ENCODE peak calls at places on chromosomes 4 and X, in five cellular contexts. J is lower lobe of right lung, R is tibial artery, Y is colonic mucosa, V is mesenchymal stem cell. N is an unnamed sample.

GRCh38 chrX:52995974-52996304 is 37.6 kb upstream of the FAM156A start:
- DNase-seq in R (no peak), J (no peak), Y (no peak), V (no peak), N (no peak)

GRCh38 chr4:45554423-45554822 is 569.4 kb downstream of the GABRG1 start:
- DNase-seq in J (no peak), R (no peak), Y (no peak), V (no peak), N (no peak)

GRCh38 chr4:40828661-40829060 is 78.9 kb downstream of the NSUN7 start:
- DNase-seq in Y (no peak), V (no peak), J (no peak), R (peak; percentile 53), N (no peak)

GRCh38 chr4:94533405-94534223 is 81.9 kb downstream of the PDLIM5 start:
- DNase-seq in Y (no peak), V (peak; percentile 38), R (no peak), J (no peak), N (no peak)

GRCh38 chrX:81238166-81238565 is 36.3 kb downstream of the SH3BGRL start:
- DNase-seq in R (no peak), V (no peak), Y (no peak), J (no peak), N (no peak)

GRCh38 chr4:80253510-80253909 is 13.0 kb upstream of the FGF5 start:
- DNase-seq in V (no peak), Y (no peak), R (no peak), J (no peak), N (no peak)

GRCh38 chr4:150176559-150176958 is 98.3 kb downstream of the DCLK2 start:
- DNase-seq in J (no peak), V (no peak), R (no peak), Y (no peak), N (no peak)

GRCh38 chr4:37510626-37511025 is 175.6 kb downstream of the RELL1 start:
- DNase-seq in R (no peak), V (no peak), J (no peak), Y (no peak), N (no peak)

GRCh38 chr4:8495803-8496202 is 55.2 kb downstream of the TRMT44 start:
- DNase-seq in V (peak; percentile 13), Y (no peak), J (no peak), R (no peak), N (no peak)

GRCh38 chr4:122889726-122890125 is 32.7 kb downstream of the NUDT6 start:
- DNase-seq in J (no peak), Y (no peak), V (no peak), R (no peak), N (no peak)

GRCh38 chrX:65587616-65588526 is 53.3 kb upstream of the LAS1L start:
- DNase-seq in R (peak; percentile 89), J (peak; percentile 75), Y (peak; percentile 90), V (no peak), N (no peak)

GRCh38 chr4:107115185-107115847 is 79.2 kb upstream of the DKK2 start:
- DNase-seq in V (no peak), Y (no peak), R (no peak), J (no peak), N (no peak)

GRCh38 chr4:102620697-102621497 is 119.7 kb downstream of the NFKB1 start:
- DNase-seq in R (no peak), V (peak; percentile 87), J (no peak), Y (peak; percentile 60), N (no peak)
- H3K4me3 ChIP-seq in R (no peak overlapping the region), V (no peak overlapping the region), J (no peak overlapping the region), Y (no peak overlapping the region), N (no peak overlapping the region)

GRCh38 chr4:273312-274017 is 31.8 kb downstream of the ZNF732 start:
- DNase-seq in V (no peak), R (no peak), Y (no peak), J (no peak), N (no peak)
- H3K9me3 ChIP-seq in V (peaks cover 96% of the 10 kb centered on the region), R (peaks cover 96% of the 10 kb centered on the region), Y (peaks cover 22% of the 10 kb centered on the region), J (peaks cover 94% of the 10 kb centered on the region), N (peaks cover 44% of the 10 kb centered on the region)

DNA sequence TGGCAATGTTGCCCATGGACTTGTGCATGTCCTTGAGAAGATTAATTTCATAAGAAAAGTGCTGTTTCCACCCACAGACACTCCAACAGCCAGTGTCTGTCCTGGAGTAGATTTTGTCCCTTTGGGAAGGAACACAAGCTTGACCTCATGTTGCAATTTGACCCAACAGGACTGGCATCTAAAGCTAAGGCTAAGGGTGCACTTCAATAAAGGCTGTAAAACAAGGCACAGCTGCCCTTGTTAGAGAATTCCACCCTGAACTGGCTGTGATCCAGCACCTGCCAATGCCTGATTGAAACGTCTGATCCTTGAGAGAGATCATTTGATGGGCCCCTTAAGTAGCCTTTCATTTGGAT is 56.3 kb downstream of the CD99L2 start:
- DNase-seq in Y (no peak), V (no peak), R (no peak), J (no peak), N (no peak)
- H3K4me3 ChIP-seq in Y (no peak overlapping the region), V (no peak overlapping the region), R (no peak overlapping the region), J (no peak overlapping the region), N (no peak overlapping the region)

DNA sequence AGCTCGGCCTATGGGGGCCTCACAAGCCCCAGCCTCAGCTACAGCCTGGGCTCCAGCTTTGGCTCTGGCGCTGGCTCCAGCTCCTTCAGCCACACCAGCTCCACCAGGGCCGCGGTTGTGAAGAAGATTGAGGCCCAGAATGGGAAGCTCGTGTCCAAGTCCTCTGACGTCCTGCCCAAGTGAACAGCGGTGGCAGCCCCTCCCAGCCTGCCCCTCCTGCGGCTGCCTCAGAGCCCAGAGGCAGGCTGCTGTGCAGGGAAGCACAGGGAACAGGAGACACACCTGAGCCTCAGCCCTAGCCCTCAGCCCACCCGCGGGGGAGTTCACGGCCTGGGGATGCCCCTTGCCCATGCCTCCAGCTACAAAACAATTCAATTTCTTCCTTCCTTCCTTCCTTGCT is 75.7 kb upstream of the ZXDA start:
- DNase-seq in V (no peak), R (no peak), Y (no peak), J (no peak), N (no peak)
- H3K9me3 ChIP-seq in V (peaks cover 50% of the 10 kb centered on the region), R (peaks cover 4% of the 10 kb centered on the region), Y (no peaks in the 10 kb centered on the region), J (no peaks in the 10 kb centered on the region), N (no peaks in the 10 kb centered on the region)

DNA sequence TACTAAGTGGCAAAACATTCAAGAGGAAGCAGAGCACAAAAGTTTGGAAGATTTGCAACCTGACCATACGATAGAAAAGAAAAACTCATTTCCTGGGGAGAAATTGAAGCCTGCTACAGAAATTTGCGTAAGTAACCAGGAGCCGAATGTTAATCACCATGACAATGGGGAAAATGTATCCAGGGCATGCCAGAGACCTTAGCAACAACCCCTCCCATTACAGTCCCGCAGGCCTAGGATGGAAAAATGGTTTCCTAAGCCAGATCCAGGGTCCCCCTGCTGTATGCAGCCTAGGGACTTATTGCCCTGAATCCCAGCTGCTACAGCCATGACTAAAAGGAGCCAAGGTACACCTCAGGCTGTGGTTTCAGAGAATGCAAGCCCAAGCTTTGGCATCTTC is 472.2 kb upstream of the KLHL4 start:
- DNase-seq in R (no peak), V (no peak), Y (no peak), J (no peak), N (no peak)
- H3K4me3 ChIP-seq in R (no peak overlapping the region), V (no peak overlapping the region), Y (no peak overlapping the region), J (no peak overlapping the region), N (no peak overlapping the region)

DNA sequence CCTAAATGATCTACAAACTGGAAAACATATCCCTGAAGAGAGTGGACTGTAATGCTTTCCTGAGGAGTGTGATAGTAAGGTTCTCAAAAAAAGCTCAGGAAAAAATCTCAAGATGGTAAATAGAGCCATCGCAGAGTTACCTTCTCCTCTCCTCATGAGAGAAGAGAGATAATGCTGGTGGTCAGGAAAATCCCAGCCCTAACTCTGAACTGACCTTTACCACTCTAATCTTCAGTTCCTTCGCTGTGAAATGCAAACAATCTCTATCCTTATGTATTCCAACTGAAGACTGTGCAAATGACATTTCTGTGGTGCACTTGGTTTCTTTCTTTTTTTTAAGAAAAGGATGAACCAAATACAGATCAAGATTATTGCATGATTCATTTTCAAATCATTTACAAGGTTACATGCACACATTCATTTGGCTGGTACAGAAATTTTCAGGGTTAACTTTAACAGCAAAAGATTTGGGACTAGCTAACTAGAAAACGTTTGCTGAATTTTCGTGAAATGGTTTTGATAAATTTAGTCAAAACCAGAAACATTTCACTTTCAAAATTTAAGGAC is 8.3 kb downstream of the PPM1K start:
- DNase-seq in Y (no peak), V (no peak), J (no peak), R (no peak), N (no peak)
- H3K9me3 ChIP-seq in Y (no peaks in the 10 kb centered on the region), V (no peaks in the 10 kb centered on the region), J (no peaks in the 10 kb centered on the region), R (no peaks in the 10 kb centered on the region), N (no peaks in the 10 kb centered on the region)

GRCh38 chr4:129342820-129343219 is 246.9 kb downstream of the C4orf33 start:
- DNase-seq in Y (no peak), J (no peak), R (no peak), V (peak; percentile 91), N (no peak)

GRCh38 chr4:129346760-129347159 is 250.8 kb downstream of the C4orf33 start:
- DNase-seq in V (no peak), J (no peak), Y (no peak), R (no peak), N (no peak)

GRCh38 chr4:129345680-129346079 is 249.7 kb downstream of the C4orf33 start:
- DNase-seq in V (no peak), R (no peak), Y (no peak), J (no peak), N (no peak)

DNA sequence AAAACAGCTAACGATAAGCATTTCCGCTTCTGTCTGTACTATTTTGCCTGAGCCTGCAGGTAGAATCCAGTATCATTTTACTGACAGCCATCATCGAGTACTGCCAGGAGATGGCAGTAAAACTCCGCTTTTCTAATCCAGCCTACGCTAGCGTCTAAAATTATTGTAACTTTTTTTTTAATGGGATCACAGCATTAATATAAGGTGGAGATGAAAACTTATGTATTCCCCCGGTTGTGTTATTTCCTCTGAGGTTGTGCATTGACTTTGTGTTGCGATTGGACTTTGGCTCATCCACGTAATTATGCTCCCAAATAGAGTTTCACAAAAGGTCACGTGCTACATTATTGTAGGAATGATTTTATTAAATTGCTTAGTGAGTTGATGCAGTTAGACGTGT is 248.1 kb downstream of the C4orf33 start:
- DNase-seq in Y (peak; percentile 49), R (no peak), V (peak; percentile 38), J (no peak), N (no peak)
- H3K4me3 ChIP-seq in Y (no peak overlapping the region), R (no peak overlapping the region), V (no peak overlapping the region), J (no peak overlapping the region), N (no peak overlapping the region)

N was measured in effector memory CD4-positive, alpha-beta T cell.